ENCODE peak calls at places on chromosomes 4 and X, in ten cellular contexts. X is neural crest cell, J is epithelial cell of esophagus, D is GM13976, E is fibroblast of the aortic adventitia, Y is Caco-2, G is lower leg skin, H is AG09319, W is lower lobe of right lung, A is RWPE2. N is an unnamed sample.

GRCh38 chr4:4860381-4860802 is 927 bp downstream of the MSX1 start:
- DNase-seq in X (no peak), J (no peak), D (no peak), E (peak), Y (no peak), G (no peak), H (no peak), W (no peak), A (peak), N (no peak)

GRCh38 chr4:177441061-177441802 is 1.0 kb downstream of the AGA start:
- DNase-seq in X (no peak), J (peak), D (peak), E (peak), Y (peak), G (peak), H (no peak), W (peak), A (no peak), N (no peak)

GRCh38 chr4:164731827-164732474 is 22.0 kb upstream of the SMIM31 start:
- DNase-seq in X (peak), J (peak), D (peak), E (peak), Y (peak), G (no peak), H (no peak), W (no peak), A (no peak), N (peak)

GRCh38 chrX:45445745-45446412 is 245.2 kb upstream of the DIPK2B start:
- DNase-seq in X (no peak), J (peak), D (no peak), E (peak), Y (no peak), G (no peak), H (no peak), W (no peak), A (no peak), N (no peak)

GRCh38 chr4:86451560-86452322 is 91.9 kb upstream of the MAPK10 start:
- DNase-seq in X (no peak), J (peak), D (no peak), E (peak), Y (no peak), G (no peak), H (no peak), W (no peak), A (no peak), N (no peak)

GRCh38 chr4:25792200-25792791 is 70.5 kb downstream of the SEL1L3 start:
- DNase-seq in X (peak), J (peak), D (no peak), E (no peak), Y (peak), G (no peak), H (no peak), W (no peak), A (no peak), N (no peak)

GRCh38 chr4:71449040-71449439 is 110.2 kb downstream of the SLC4A4 start:
- DNase-seq in X (no peak), J (no peak), D (no peak), E (no peak), Y (no peak), G (no peak), H (no peak), W (no peak), A (no peak), N (no peak)

GRCh38 chr4:87211249-87211952 is 9.0 kb downstream of the KLHL8 start:
- DNase-seq in X (no peak), J (no peak), D (no peak), E (peak), Y (no peak), G (no peak), H (no peak), W (no peak), A (no peak), N (no peak)

GRCh38 chrX:17737707-17738001 is 361 bp downstream of the SCML1 start:
- DNase-seq in X (no peak), J (no peak), D (peak), E (no peak), Y (no peak), G (no peak), H (no peak), W (no peak), A (no peak), N (no peak)

GRCh38 chr4:67892253-67892652 is 8.5 kb upstream of the TMPRSS11D start:
- DNase-seq in X (no peak), J (peak), D (no peak), E (no peak), Y (no peak), G (no peak), H (no peak), W (no peak), A (no peak), N (no peak)

GRCh38 chr4:1196421-1197183 is 24.2 kb upstream of the SPON2 start:
- DNase-seq in X (no peak), J (no peak), D (peak), E (no peak), Y (no peak), G (no peak), H (no peak), W (no peak), A (peak), N (no peak)

GRCh38 chrX:42615161-42615563 is 162.8 kb downstream of the PPP1R2C start:
- DNase-seq in X (no peak), J (peak), D (no peak), E (no peak), Y (peak), G (no peak), H (no peak), W (no peak), A (no peak), N (no peak)

GRCh38 chr4:73704314-73705055 is 35.9 kb upstream of the CXCL8 start:
- DNase-seq in X (no peak), J (peak), D (no peak), E (peak), Y (peak), G (peak), H (peak), W (no peak), A (peak), N (no peak)

GRCh38 chr4:139988863-139989765 is 164.9 kb downstream of the MAML3 start:
- DNase-seq in X (no peak), J (peak), D (no peak), E (peak), Y (peak), G (peak), H (peak), W (no peak), A (peak), N (no peak)

DNA sequence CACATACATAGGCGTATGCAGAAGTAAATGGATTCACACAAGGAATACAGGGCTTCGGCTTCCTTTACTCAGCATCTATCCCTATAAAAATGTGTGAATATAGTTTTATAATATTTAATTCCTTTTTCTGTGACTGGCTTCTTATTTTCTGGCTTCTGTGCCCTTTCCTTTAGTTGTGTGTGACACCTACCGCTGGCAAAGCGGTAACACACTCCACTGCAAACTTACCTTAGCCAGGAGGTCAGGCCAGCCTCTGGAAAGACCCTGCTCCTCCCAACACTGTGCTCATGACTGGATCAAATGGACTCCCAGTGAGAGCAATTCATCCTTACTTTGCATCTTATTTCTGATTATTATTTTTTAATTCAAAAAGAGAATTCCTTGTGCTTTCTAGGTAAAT is 244.2 kb downstream of the ANK2 start:
- DNase-seq in X (no peak), J (no peak), D (no peak), E (peak), Y (no peak), G (no peak), H (no peak), W (no peak), A (no peak), N (no peak)
- TF ChIP-seq CTCF in X (no peak), J (no peak), D (no peak), E (peak), Y (no peak), G (no peak), H (peak), W (no peak), A (no peak), N (peak)

DNA sequence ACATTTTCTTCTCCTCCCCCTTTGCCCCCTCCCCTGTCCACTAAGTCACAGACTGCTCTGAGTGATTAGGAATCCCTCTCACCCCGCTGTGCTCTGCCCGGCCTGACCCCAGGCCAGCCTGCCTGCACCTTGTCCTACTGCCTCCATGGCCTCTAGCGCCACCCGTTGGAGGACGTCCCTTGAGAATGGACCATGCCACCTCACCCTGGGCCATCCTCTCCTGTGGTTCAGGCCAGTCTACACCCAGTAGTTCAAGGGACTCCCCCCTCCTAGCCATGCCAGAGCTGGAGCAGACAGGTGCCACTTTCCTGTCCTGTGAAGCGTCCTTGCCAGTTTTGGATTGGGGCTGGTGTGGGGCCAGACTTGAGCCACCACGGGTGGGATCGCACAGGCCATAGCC is 9.7 kb upstream of the IRAK1 start:
- DNase-seq in X (no peak), J (no peak), D (no peak), E (no peak), Y (no peak), G (no peak), H (no peak), W (no peak), A (no peak), N (no peak)
- TF ChIP-seq CTCF in X (no peak), J (no peak), D (no peak), E (no peak), Y (no peak), G (no peak), H (no peak), W (no peak), A (no peak), N (no peak)

DNA sequence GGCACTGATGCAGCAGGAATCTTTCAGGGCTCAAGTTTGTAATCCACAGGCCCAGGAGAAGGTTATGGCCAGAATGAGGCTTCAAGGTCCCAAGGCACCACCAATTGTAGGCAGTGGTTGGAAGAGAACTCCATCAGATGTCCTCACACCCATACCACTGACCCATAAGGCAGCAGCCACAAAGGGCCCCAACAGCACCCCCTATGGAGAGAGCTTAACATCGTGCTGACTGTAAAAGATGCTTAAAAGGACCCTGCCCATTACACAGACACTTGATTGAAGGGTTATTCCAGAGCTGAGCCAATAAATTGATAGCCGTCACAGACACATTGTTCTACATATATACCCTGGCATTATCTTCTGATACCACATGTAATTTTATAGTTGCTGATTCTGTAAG is 113.7 kb downstream of the SOWAHB start:
- DNase-seq in X (no peak), J (no peak), D (no peak), E (no peak), Y (peak), G (no peak), H (no peak), W (no peak), A (no peak), N (no peak)
- TF ChIP-seq CTCF in X (peak), J (no peak), D (no peak), E (no peak), Y (no peak), G (no peak), H (peak), W (no peak), A (no peak), N (no peak)

GRCh38 chr4:113049421-113050355 is at the start of gene ANK2:
- DNase-seq in X (peak), J (no peak), D (no peak), E (peak), Y (no peak), G (no peak), H (no peak), W (no peak), A (no peak), N (no peak)
- TF ChIP-seq CTCF in X (no peak), J (no peak), D (no peak), E (no peak), Y (no peak), G (no peak), H (no peak), W (no peak), A (no peak), N (no peak)